ENCODE peak calls at places on chromosomes 11 and 22, in nine cellular contexts. C is fibroblast of lung, S is left ventricle myocardium inferior, Z is uterus, U is stomach, T is heart left ventricle, B is A673, I is osteoblast, O is neural progenitor cell. H is an unnamed sample. For H3K4me1, the result is how much of the 10 kb centered on the place peaks cover.

GRCh38 chr22:20546541-20546950 is 39.1 kb downstream of the MED15 start:
- DNase-seq in S (no peak), I (no peak), U (no peak), Z (no peak), C (no peak), B (no peak), T (no peak), O (no peak), H (no peak)

GRCh38 chr11:130533871-130534270 is 85.4 kb downstream of the ADAMTS15 start:
- DNase-seq in O (no peak), T (no peak), U (no peak), I (no peak), S (no peak), C (no peak), Z (no peak), B (peak), H (no peak)

GRCh38 chr22:37479196-37479595 is 7.0 kb downstream of the MFNG start:
- DNase-seq in U (no peak), C (no peak), S (no peak), B (no peak), T (no peak), I (no peak), Z (no peak), O (no peak), H (no peak)

GRCh38 chr11:77966338-77966737 is 28.1 kb downstream of the INTS4 start:
- DNase-seq in I (no peak), O (no peak), T (no peak), S (no peak), Z (no peak), C (no peak), U (no peak), B (no peak), H (no peak)

GRCh38 chr11:117691501-117691900 is 105.5 kb downstream of the DSCAML1 start:
- DNase-seq in B (no peak), I (no peak), C (no peak), O (no peak), Z (no peak), T (no peak), U (no peak), S (no peak), H (no peak)

GRCh38 chr22:23232094-23232905 is 52.0 kb downstream of the BCR start:
- DNase-seq in Z (no peak), I (no peak), B (no peak), S (no peak), T (no peak), O (no peak), U (no peak), C (no peak), H (no peak)

GRCh38 chr11:126337472-126338241 is 17.8 kb upstream of the ST3GAL4 start:
- DNase-seq in I (no peak), Z (no peak), T (peak), O (no peak), C (no peak), S (no peak), U (no peak), B (no peak), H (no peak)

GRCh38 chr11:62439785-62440602 is 21.2 kb downstream of the SCGB1A1 start:
- DNase-seq in S (no peak), B (no peak), Z (peak), T (no peak), C (peak), I (peak), U (no peak), O (no peak), H (no peak)

GRCh38 chr11:20980736-20981135 is 311.4 kb downstream of the NELL1 start:
- DNase-seq in O (no peak), Z (no peak), T (no peak), S (no peak), B (no peak), C (no peak), U (no peak), I (no peak), H (no peak)

GRCh38 chr11:132336781-132337535 is 966.5 kb downstream of the NTM start:
- DNase-seq in O (no peak), I (no peak), S (no peak), U (no peak), B (no peak), T (no peak), Z (no peak), C (no peak), H (no peak)

GRCh38 chr22:44024288-44024908 is at the start of gene PARVB:
- DNase-seq in U (no peak), I (peak), T (peak), C (no peak), S (peak), B (peak), O (peak), Z (no peak), H (no peak)
- H3K4me1 ChIP-seq in U (under half), I (under half), T (half or more), C (under half), S (half or more), B (under half), O (under half), Z (under half), H (under half)

GRCh38 chr22:30575859-30576258 is 1.4 kb upstream of the GAL3ST1 start:
- DNase-seq in I (peak), T (no peak), B (no peak), C (no peak), U (peak), Z (no peak), O (no peak), S (no peak), H (no peak)

GRCh38 chr22:30574095-30574981 is at the start of gene GAL3ST1:
- DNase-seq in I (peak), S (no peak), T (no peak), U (peak), Z (no peak), O (peak), B (no peak), C (no peak), H (no peak)

GRCh38 chr22:30573594-30574094 is 821 bp downstream of the GAL3ST1 start:
- DNase-seq in U (peak), C (no peak), T (no peak), B (no peak), Z (no peak), O (no peak), S (no peak), I (peak), H (no peak)

GRCh38 chr22:30572840-30573593 is 1.4 kb downstream of the GAL3ST1 start:
- DNase-seq in I (peak), T (no peak), C (no peak), S (no peak), Z (no peak), O (no peak), U (no peak), B (no peak), H (no peak)

DNA sequence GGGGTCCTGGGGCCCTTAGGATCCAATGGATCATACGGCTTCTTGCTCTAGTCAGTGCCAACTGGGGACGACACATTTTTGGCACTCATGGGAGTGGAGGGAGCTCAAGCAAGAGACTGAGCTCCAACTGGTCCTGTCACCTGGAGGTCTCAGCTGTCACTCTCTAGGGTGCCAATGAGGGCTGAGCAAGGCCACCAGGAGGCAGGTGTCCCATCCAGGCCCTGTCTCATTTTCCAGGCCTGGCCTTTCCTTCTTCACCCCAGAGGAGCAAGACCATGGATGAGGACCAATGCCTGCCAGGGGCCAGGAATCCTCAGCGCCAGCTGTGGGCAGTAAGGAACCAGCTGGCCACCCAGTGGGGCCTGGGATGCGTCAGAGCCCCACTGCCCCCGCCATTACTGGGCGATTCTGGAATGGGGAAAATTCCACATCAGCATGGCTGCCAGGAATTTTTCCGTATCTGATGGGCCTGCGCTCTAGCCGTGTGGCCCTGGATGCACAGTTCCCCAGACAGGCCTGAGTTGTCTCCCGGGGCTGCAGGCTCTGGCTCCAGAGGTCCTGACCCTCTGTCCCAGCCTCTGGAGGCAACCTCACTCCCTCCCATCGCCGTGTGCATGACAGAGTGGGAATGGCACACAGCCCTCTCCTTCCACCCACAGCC is 676 bp upstream of the GAL3ST1 start:
- DNase-seq in C (peak), O (peak), Z (peak), B (no peak), T (no peak), U (peak), S (peak), I (peak), H (no peak)
- TF ChIP-seq CTCF in C (no peak), O (no peak), Z (no peak), B (no peak), T (no peak), U (no peak), S (no peak), I (no peak), H (no peak)

DNA sequence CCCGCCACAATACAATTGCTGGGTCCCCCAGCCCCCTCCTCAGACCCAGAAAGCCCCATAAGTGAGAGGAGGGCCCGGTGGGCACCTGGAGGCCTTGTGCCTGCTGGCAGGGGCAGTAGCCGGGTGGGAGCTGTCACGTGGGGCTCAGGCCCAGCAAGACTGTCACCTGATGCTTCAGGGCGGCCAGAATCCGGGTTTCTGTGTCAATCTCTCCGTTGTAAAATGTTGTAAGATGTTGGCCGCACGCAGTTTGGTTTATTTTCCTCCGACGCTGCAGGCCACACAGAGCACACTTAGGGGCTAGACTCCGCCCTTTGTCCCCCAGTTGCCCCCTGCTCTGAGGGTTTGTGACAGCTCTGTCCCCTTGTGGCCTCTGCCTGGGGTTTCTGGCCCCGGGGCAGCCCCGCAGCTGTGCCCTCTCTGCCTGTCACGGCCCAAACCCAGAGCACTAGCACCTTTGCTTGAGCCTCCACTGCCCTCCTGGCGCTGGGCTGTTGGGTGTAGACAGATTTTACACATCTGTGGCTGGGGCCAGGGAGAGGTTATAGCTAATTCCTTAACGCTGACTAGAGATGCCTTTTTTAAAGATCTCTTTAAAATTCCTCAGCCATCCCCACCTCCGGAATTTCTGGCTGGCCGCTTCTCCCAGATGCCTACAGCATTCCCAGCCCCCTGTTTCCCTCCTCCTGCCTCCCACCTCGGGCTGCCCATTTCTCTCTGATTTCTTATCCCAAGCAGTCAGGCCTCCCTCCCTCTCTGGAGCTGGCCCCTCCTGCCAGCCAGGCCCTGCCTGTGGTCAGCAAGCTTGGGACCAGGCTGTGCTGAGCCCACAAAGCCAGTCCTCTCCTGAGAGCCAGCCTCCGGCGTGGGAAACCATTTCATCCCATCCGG is 3.2 kb upstream of the PRR5 start:
- DNase-seq in Z (peak), O (peak), S (no peak), B (no peak), U (no peak), I (peak), C (peak), T (no peak), H (no peak)
- H3K4me3 ChIP-seq in Z (no peak), O (no peak), S (no peak), B (no peak), U (no peak), I (peak), C (no peak), T (no peak), H (no peak)

GRCh38 chr11:114109206-114110090 is 49.9 kb downstream of the ZBTB16 start:
- DNase-seq in T (no peak), I (no peak), U (no peak), B (no peak), O (no peak), C (no peak), Z (no peak), S (no peak), H (no peak)
- H3K4me1 ChIP-seq in T (half or more), I (under half), U (half or more), B (under half), O (half or more), C (under half), Z (under half), S (half or more), H (under half)

GRCh38 chr11:67274768-67275605 is 8.7 kb downstream of the GRK2 start:
- DNase-seq in C (no peak), B (no peak), O (no peak), T (peak), I (peak), U (no peak), S (peak), Z (peak), H (no peak)

GRCh38 chr11:67276821-67277230 is 10.6 kb downstream of the GRK2 start:
- DNase-seq in O (peak), U (peak), B (peak), Z (peak), T (peak), I (peak), S (no peak), C (peak), H (no peak)

GRCh38 chr11:67273260-67273990 is 7.2 kb downstream of the GRK2 start:
- DNase-seq in T (peak), Z (peak), C (no peak), B (peak), S (no peak), I (peak), O (no peak), U (peak), H (no peak)

GRCh38 chr11:67277231-67277961 is 11.1 kb downstream of the GRK2 start:
- DNase-seq in S (peak), B (peak), T (peak), Z (peak), C (peak), I (peak), U (peak), O (peak), H (peak)

DNA sequence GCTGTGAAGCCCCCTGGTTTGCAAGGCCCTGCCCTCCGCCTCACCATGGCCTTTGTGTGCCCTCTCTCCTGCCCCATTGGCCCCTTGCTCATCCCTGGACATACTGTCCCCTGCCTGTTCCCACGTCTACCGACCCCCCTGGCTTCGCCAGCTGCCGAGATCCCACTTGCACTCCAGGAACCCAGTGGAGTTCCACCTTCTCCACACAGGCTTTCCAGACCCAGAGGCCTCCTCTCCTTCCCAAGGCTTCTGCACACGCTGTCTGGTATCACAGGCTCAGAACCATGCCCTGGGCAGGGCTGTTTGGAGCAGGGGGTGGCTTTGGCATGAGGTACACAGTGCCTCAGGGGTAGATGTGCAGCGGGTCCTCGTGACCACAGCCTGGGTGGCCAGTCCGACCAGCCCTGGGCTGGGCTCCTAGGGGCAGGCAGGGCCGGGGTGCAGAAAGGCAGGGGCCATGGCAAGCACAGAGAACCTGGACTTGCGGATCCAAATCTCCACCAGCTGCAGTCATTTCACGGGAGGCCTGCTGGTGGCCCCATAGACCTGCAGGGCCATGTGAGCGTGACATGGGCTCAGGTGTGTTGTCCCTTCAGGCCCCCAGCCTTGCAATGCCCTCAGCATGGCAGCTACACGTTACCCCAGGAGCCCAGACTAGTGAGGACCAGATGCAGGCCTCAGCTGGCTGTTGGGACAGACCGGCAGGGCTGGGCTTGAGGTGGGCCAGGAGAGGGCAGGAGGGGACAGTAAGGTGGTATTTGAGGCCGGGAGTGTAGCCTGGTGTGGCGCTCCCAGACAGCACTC is 9.5 kb downstream of the GRK2 start:
- DNase-seq in O (no peak), S (no peak), T (peak), U (no peak), C (no peak), Z (peak), I (peak), B (no peak), H (no peak)
- TF ChIP-seq CTCF in O (no peak), S (no peak), T (no peak), U (no peak), C (no peak), Z (no peak), I (no peak), B (no peak), H (no peak)

DNA sequence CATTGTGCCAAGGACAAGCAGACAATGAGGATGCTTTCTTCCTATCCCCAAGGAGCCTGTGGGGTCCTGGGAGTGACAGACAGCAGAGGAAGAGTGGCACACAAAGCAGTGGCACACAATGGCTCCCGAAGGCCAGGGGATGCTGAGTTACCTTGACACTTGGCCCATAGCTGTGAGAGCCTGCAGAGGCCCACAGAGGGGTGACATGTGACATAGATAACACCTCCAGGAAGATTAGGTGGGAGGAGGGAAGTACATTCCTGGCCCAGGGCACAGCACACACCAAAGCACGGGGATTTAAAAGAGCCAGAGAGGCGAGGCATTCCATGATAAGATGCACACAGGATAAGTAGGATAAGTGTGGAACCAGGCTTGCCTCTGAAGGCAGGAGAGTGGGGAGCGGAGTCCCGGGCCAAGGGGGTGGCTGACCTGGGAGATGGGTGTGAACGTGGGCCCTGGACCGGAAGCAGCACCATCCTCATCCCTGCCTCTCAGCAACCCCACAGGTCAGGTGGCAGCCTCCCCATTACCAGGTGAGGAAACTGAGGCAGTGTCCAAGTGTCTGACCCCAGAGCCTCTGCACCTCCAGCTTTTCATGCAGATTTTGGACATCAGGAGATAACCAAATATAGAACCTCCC is 6.4 kb downstream of the UPB1 start:
- DNase-seq in B (no peak), Z (no peak), C (no peak), U (no peak), T (peak), S (no peak), I (no peak), O (peak), H (no peak)
- H3K4me3 ChIP-seq in B (no peak), Z (no peak), C (no peak), U (no peak), T (no peak), S (no peak), I (no peak), O (no peak), H (no peak)

DNA sequence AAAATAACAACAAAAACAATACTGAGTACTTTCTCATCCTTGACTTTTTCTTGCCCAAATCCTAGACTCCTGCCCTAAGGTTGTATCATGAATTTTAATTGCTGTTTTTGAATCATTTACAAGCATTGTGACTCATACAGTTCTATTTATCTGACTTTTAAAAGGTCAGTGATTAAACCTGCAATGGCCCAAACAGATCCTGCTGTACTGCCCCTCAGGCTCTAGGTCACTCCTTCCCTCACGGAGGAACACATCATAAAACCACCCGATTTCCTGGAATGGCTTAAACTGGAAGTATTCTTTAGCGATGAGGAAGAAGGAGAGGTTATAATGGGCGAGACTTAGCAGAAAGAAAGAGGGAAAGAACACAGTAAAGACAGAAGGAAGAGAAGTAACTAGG is 12.3 kb downstream of the ARFGAP3 start:
- DNase-seq in S (no peak), U (no peak), B (no peak), I (peak), C (peak), O (no peak), T (no peak), Z (no peak), H (no peak)
- H3K4me1 ChIP-seq in S (under half), U (under half), B (under half), I (half or more), C (under half), O (under half), T (under half), Z (under half), H (under half)

H was measured in esophagus squamous epithelium.